ENCODE peak calls at places on chromosomes 1 and 21, in ten cellular contexts. One of them, this sample, is unnamed.

GRCh38 chr1:204650911-204651570 is 34.5 kb downstream of the LRRN2 start:
- DNase-seq in fibroblast of the aortic adventitia: no peak
- DNase-seq in Calu3: no peak
- DNase-seq in cardiac fibroblast: no peak
- DNase-seq in osteocyte: no peak
- DNase-seq in IMR-90: no peak
- DNase-seq in sigmoid colon: no peak
- DNase-seq in OCI-LY7: no peak
- DNase-seq in HCT116: no peak
- DNase-seq in Caco-2: no peak
- DNase-seq in this sample: no peak

GRCh38 chr1:69533343-69533742 is 34.4 kb upstream of the LRRC7 start:
- DNase-seq in fibroblast of the aortic adventitia: no peak
- DNase-seq in Calu3: no peak
- DNase-seq in cardiac fibroblast: no peak
- DNase-seq in osteocyte: no peak
- DNase-seq in IMR-90: no peak
- DNase-seq in sigmoid colon: no peak
- DNase-seq in OCI-LY7: no peak
- DNase-seq in HCT116: no peak
- DNase-seq in Caco-2: no peak
- DNase-seq in this sample: no peak

GRCh38 chr1:230160957-230161771 is 94.1 kb downstream of the GALNT2 start:
- DNase-seq in fibroblast of the aortic adventitia: no peak
- DNase-seq in Calu3: no peak
- DNase-seq in cardiac fibroblast: peak
- DNase-seq in osteocyte: no peak
- DNase-seq in IMR-90: peak
- DNase-seq in sigmoid colon: no peak
- DNase-seq in OCI-LY7: no peak
- DNase-seq in HCT116: no peak
- DNase-seq in Caco-2: no peak
- DNase-seq in this sample: no peak

GRCh38 chr1:27782950-27783349 is 9.9 kb downstream of the STX12 start:
- DNase-seq in fibroblast of the aortic adventitia: no peak
- DNase-seq in Calu3: no peak
- DNase-seq in cardiac fibroblast: no peak
- DNase-seq in osteocyte: no peak
- DNase-seq in IMR-90: no peak
- DNase-seq in sigmoid colon: no peak
- DNase-seq in OCI-LY7: no peak
- DNase-seq in HCT116: no peak
- DNase-seq in Caco-2: no peak
- DNase-seq in this sample: no peak

GRCh38 chr1:77888429-77889239 is at the start of gene NEXN:
- DNase-seq in fibroblast of the aortic adventitia: peak
- DNase-seq in Calu3: peak
- DNase-seq in cardiac fibroblast: peak
- DNase-seq in osteocyte: peak
- DNase-seq in IMR-90: peak
- DNase-seq in sigmoid colon: peak
- DNase-seq in OCI-LY7: no peak
- DNase-seq in HCT116: no peak
- DNase-seq in Caco-2: peak
- DNase-seq in this sample: peak

GRCh38 chr21:45545691-45546531 is 3.7 kb upstream of the SLC19A1 start:
- DNase-seq in fibroblast of the aortic adventitia: no peak
- DNase-seq in Calu3: no peak
- DNase-seq in cardiac fibroblast: no peak
- DNase-seq in osteocyte: no peak
- DNase-seq in IMR-90: no peak
- DNase-seq in sigmoid colon: no peak
- DNase-seq in OCI-LY7: no peak
- DNase-seq in HCT116: no peak
- DNase-seq in Caco-2: no peak
- DNase-seq in this sample: no peak

GRCh38 chr21:28375708-28376385 is 616.8 kb downstream of the LTN1 start:
- DNase-seq in fibroblast of the aortic adventitia: peak
- DNase-seq in Calu3: peak
- DNase-seq in cardiac fibroblast: peak
- DNase-seq in osteocyte: no peak
- DNase-seq in IMR-90: peak
- DNase-seq in sigmoid colon: no peak
- DNase-seq in OCI-LY7: no peak
- DNase-seq in HCT116: no peak
- DNase-seq in Caco-2: no peak
- DNase-seq in this sample: peak

GRCh38 chr1:20069932-20070331 is at the start of gene PLA2G5:
- DNase-seq in fibroblast of the aortic adventitia: peak
- DNase-seq in Calu3: no peak
- DNase-seq in cardiac fibroblast: peak
- DNase-seq in osteocyte: peak
- DNase-seq in IMR-90: peak
- DNase-seq in sigmoid colon: peak
- DNase-seq in OCI-LY7: no peak
- DNase-seq in HCT116: no peak
- DNase-seq in Caco-2: no peak
- DNase-seq in this sample: peak

GRCh38 chr1:167499657-167500056 is 18.7 kb downstream of the CD247 start:
- DNase-seq in fibroblast of the aortic adventitia: no peak
- DNase-seq in Calu3: no peak
- DNase-seq in cardiac fibroblast: no peak
- DNase-seq in osteocyte: no peak
- DNase-seq in IMR-90: no peak
- DNase-seq in sigmoid colon: no peak
- DNase-seq in OCI-LY7: peak
- DNase-seq in HCT116: no peak
- DNase-seq in Caco-2: no peak
- DNase-seq in this sample: no peak

GRCh38 chr1:184386271-184387068 is at the start of gene C1orf21:
- DNase-seq in fibroblast of the aortic adventitia: peak
- DNase-seq in Calu3: peak
- DNase-seq in cardiac fibroblast: peak
- DNase-seq in osteocyte: peak
- DNase-seq in IMR-90: peak
- DNase-seq in sigmoid colon: peak
- DNase-seq in OCI-LY7: no peak
- DNase-seq in HCT116: peak
- DNase-seq in Caco-2: peak
- DNase-seq in this sample: peak

GRCh38 chr1:216855810-216856209 is 132.6 kb upstream of the ESRRG start:
- DNase-seq in fibroblast of the aortic adventitia: no peak
- DNase-seq in Calu3: no peak
- DNase-seq in cardiac fibroblast: no peak
- DNase-seq in osteocyte: no peak
- DNase-seq in IMR-90: no peak
- DNase-seq in sigmoid colon: no peak
- DNase-seq in OCI-LY7: no peak
- DNase-seq in HCT116: no peak
- DNase-seq in Caco-2: no peak
- DNase-seq in this sample: no peak

GRCh38 chr1:153220606-153221303 is 3.4 kb downstream of the PRR9 start:
- DNase-seq in fibroblast of the aortic adventitia: no peak
- DNase-seq in Calu3: no peak
- DNase-seq in cardiac fibroblast: no peak
- DNase-seq in osteocyte: no peak
- DNase-seq in IMR-90: no peak
- DNase-seq in sigmoid colon: no peak
- DNase-seq in OCI-LY7: no peak
- DNase-seq in HCT116: no peak
- DNase-seq in Caco-2: no peak
- DNase-seq in this sample: no peak

DNA sequence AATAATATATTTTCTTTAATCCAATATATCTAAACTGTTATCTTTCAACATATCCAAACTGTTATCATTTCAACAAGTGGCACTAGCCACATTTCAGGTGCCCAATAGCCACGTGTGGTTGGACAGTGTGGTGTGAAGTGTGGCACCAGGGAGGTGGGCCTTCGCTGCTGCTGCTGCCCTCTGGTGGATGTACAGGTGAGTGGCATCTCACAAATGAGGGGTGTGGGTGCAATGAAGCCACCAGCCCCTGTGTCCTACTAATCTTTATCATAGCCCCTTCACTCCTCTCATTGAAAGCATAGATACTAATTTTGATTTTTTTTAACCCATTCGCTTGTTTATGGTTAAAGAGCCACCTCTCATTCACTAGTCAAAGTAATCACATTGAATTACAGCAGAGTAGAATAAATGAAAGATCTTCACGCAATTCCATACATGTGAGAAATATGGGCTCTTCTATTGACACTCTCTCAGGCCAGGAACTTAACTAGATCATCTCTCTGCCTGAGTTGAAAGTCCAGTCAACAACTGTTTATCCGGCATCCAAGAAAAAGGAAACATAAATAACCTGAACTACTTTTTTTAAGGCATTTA is 499.2 kb downstream of the OMA1 start:
- DNase-seq in fibroblast of the aortic adventitia: no peak
- DNase-seq in Calu3: peak
- DNase-seq in cardiac fibroblast: peak
- DNase-seq in osteocyte: no peak
- DNase-seq in IMR-90: no peak
- DNase-seq in sigmoid colon: no peak
- DNase-seq in OCI-LY7: peak
- DNase-seq in HCT116: no peak
- DNase-seq in Caco-2: no peak
- DNase-seq in this sample: no peak
- TF ChIP-seq CTCF in fibroblast of the aortic adventitia: peak
- TF ChIP-seq CTCF in Calu3: peak
- TF ChIP-seq CTCF in cardiac fibroblast: peak
- TF ChIP-seq CTCF in osteocyte: peak
- TF ChIP-seq CTCF in IMR-90: peak
- TF ChIP-seq CTCF in sigmoid colon: no peak
- TF ChIP-seq CTCF in OCI-LY7: peak
- TF ChIP-seq CTCF in HCT116: peak
- TF ChIP-seq CTCF in Caco-2: peak
- TF ChIP-seq CTCF in this sample: peak

DNA sequence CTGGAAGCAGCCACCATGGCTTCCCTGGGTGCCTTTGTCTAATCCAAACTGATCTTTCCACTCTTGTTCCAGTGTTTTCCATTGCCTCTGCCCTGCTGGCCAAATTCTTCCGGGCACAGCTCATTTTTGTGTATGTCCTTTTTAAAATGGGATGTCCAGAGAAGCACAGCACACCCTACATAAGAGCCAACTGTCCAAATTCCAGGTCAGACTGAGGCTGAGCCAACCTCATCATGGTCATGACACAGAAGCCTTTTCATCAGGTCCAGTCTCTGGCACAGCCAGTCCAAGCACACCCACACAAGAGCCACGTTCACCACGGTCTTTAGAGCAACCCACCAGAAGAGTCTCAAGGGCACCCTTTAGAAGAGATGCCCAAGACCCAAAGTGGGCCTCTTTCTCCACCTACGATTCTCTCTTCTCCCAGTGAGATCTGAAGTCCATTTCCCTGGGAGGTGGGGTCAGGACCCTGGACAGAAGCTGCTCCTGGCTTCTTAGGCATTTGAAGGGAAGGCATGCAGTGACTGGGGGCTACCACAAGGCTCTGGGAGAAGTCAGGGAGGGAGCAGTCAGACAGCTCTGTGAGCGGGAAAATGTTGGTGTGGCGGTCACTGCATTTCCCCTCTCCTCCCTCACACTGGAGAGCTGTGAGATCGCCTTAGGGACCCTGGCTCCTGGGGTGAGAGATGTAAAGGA is 53.2 kb downstream of the SYT2 start:
- DNase-seq in fibroblast of the aortic adventitia: peak
- DNase-seq in Calu3: peak
- DNase-seq in cardiac fibroblast: peak
- DNase-seq in osteocyte: no peak
- DNase-seq in IMR-90: peak
- DNase-seq in sigmoid colon: no peak
- DNase-seq in OCI-LY7: no peak
- DNase-seq in HCT116: no peak
- DNase-seq in Caco-2: peak
- DNase-seq in this sample: peak
- TF ChIP-seq CTCF in fibroblast of the aortic adventitia: peak
- TF ChIP-seq CTCF in Calu3: no peak
- TF ChIP-seq CTCF in cardiac fibroblast: no peak
- TF ChIP-seq CTCF in osteocyte: no peak
- TF ChIP-seq CTCF in IMR-90: peak
- TF ChIP-seq CTCF in sigmoid colon: no peak
- TF ChIP-seq CTCF in OCI-LY7: no peak
- TF ChIP-seq CTCF in HCT116: peak
- TF ChIP-seq CTCF in Caco-2: peak
- TF ChIP-seq CTCF in this sample: peak

DNA sequence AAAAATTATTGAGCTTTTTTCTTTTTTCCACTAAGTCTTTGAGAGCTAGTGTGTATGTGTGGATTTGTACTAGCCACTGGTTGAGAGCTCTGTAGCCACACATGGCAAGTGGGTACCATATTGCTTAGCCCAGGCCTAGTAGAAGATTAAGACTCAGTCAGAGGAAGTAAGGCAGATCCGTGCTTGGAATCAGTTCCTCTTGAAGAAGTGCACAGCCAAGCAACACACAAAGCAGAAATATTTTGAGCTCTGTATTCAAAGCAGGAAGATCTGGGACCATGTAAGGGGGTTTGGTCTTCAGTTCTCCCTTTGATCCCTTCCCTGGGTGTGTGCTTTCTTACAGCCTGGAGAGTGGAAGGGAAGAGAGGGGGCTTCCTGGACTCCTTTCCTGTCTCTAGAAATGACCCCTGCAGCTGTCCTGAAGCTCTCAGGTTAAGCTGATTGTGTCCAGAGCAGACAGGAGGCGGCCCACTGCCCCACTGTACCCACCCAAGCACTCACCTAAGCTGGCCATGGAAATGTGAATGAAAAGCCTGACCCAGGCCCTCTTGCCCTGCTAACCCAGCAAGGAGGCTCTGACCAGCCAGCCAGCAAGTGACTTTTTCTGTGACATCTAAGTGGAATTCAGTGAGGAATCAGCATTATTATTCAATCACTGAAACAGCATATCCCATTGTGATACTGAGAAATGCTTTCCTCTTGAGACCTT is 3.6 kb downstream of the ETS2 start:
- DNase-seq in fibroblast of the aortic adventitia: no peak
- DNase-seq in Calu3: no peak
- DNase-seq in cardiac fibroblast: no peak
- DNase-seq in osteocyte: peak
- DNase-seq in IMR-90: no peak
- DNase-seq in sigmoid colon: no peak
- DNase-seq in OCI-LY7: peak
- DNase-seq in HCT116: no peak
- DNase-seq in Caco-2: no peak
- DNase-seq in this sample: no peak
- TF ChIP-seq CTCF in fibroblast of the aortic adventitia: no peak
- TF ChIP-seq CTCF in Calu3: no peak
- TF ChIP-seq CTCF in cardiac fibroblast: no peak
- TF ChIP-seq CTCF in osteocyte: no peak
- TF ChIP-seq CTCF in IMR-90: no peak
- TF ChIP-seq CTCF in sigmoid colon: no peak
- TF ChIP-seq CTCF in OCI-LY7: no peak
- TF ChIP-seq CTCF in HCT116: no peak
- TF ChIP-seq CTCF in Caco-2: no peak
- TF ChIP-seq CTCF in this sample: no peak

DNA sequence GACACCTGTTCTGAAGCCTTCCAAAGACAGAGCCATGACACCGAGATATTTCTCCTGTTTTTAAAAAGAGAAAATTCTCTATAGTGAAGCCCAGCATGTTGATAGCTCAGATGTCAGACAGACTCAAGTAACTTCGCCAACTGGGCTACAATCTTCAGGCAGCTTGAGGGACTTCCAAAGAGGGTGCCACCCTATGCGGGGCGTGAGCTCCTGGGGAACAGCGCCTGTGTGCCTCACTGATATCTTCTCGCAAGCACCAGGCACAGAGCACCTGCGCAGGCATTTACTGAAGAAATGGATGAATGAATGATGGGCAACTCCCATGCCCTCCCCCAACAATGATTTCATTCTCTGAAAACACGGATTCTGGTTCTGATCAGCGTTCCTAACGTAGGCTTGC is 17.6 kb downstream of the RIPK4 start:
- DNase-seq in fibroblast of the aortic adventitia: no peak
- DNase-seq in Calu3: no peak
- DNase-seq in cardiac fibroblast: no peak
- DNase-seq in osteocyte: no peak
- DNase-seq in IMR-90: no peak
- DNase-seq in sigmoid colon: no peak
- DNase-seq in OCI-LY7: no peak
- DNase-seq in HCT116: no peak
- DNase-seq in Caco-2: no peak
- DNase-seq in this sample: no peak
- TF ChIP-seq CTCF in fibroblast of the aortic adventitia: no peak
- TF ChIP-seq CTCF in Calu3: no peak
- TF ChIP-seq CTCF in cardiac fibroblast: no peak
- TF ChIP-seq CTCF in osteocyte: no peak
- TF ChIP-seq CTCF in IMR-90: no peak
- TF ChIP-seq CTCF in sigmoid colon: no peak
- TF ChIP-seq CTCF in OCI-LY7: no peak
- TF ChIP-seq CTCF in HCT116: no peak
- TF ChIP-seq CTCF in Caco-2: no peak
- TF ChIP-seq CTCF in this sample: no peak